ENCODE peak calls at places on chromosomes 3 and 15, in four cellular contexts. J is CD4-positive, CD25-positive, alpha-beta regulatory T cell; S is mesendoderm; P is left ventricle myocardium inferior. I is an unnamed sample. For H3K4me1, the result is how much of the 10 kb centered on the place peaks cover.

GRCh38 chr3:59772416-59773408 is 722.9 kb upstream of the CFAP20DC start:
- DNase-seq in J (peak), S (no peak), P (no peak), I (no peak)

GRCh38 chr3:184360834-184361531 is 422 bp downstream of the CLCN2 start:
- DNase-seq in J (no peak), S (no peak), P (no peak), I (no peak)

GRCh38 chr3:129793356-129793755 is 100.2 kb downstream of the TMCC1 start:
- DNase-seq in J (no peak), S (no peak), P (no peak), I (no peak)

GRCh38 chr3:189531271-189531670 is 99.9 kb upstream of the TP63 start:
- DNase-seq in J (no peak), S (no peak), P (no peak), I (no peak)

GRCh38 chr3:77815467-77815866 is 775.6 kb downstream of the ROBO2 start:
- DNase-seq in J (no peak), S (peak), P (no peak), I (no peak)

GRCh38 chr3:4838621-4839022 is 140.6 kb upstream of the BHLHE40 start:
- DNase-seq in J (no peak), S (no peak), P (no peak), I (no peak)

GRCh38 chr3:128360705-128361271 is 105.9 kb downstream of the DNAJB8 start:
- DNase-seq in J (no peak), S (no peak), P (no peak), I (no peak)

GRCh38 chr3:31219131-31219843 is 313.4 kb upstream of the STT3B start:
- DNase-seq in J (no peak), S (no peak), P (no peak), I (no peak)

GRCh38 chr3:189621948-189622603 is 9.1 kb upstream of the TP63 start:
- DNase-seq in J (no peak), S (no peak), P (no peak), I (no peak)

GRCh38 chr3:55813268-55814097 is 326.4 kb upstream of the WNT5A start:
- DNase-seq in J (no peak), S (no peak), P (no peak), I (no peak)

GRCh38 chr3:196073188-196073838 is 8.6 kb downstream of the TFRC start:
- DNase-seq in J (peak), S (peak), P (peak), I (no peak)

GRCh38 chr3:38989932-38990510 is 61.7 kb downstream of the SCN11A start:
- DNase-seq in J (no peak), S (peak), P (no peak), I (no peak)
- H3K4me1 ChIP-seq in J (under half), S (under half), P (under half), I (under half)

GRCh38 chr3:188031106-188031505 is 122.9 kb upstream of the LPP start:
- DNase-seq in J (no peak), S (no peak), P (no peak), I (no peak)

GRCh38 chr3:188036375-188036985 is 117.5 kb upstream of the LPP start:
- DNase-seq in J (no peak), S (no peak), P (no peak), I (no peak)

GRCh38 chr3:188037965-188038581 is 115.9 kb upstream of the LPP start:
- DNase-seq in J (no peak), S (no peak), P (no peak), I (no peak)

GRCh38 chr3:188037116-188037718 is 116.7 kb upstream of the LPP start:
- DNase-seq in J (no peak), S (peak), P (no peak), I (no peak)

GRCh38 chr3:188034989-188035388 is 119.0 kb upstream of the LPP start:
- DNase-seq in J (no peak), S (no peak), P (no peak), I (no peak)
- H3K4me1 ChIP-seq in J (under half), S (under half), P (under half), I (under half)

DNA sequence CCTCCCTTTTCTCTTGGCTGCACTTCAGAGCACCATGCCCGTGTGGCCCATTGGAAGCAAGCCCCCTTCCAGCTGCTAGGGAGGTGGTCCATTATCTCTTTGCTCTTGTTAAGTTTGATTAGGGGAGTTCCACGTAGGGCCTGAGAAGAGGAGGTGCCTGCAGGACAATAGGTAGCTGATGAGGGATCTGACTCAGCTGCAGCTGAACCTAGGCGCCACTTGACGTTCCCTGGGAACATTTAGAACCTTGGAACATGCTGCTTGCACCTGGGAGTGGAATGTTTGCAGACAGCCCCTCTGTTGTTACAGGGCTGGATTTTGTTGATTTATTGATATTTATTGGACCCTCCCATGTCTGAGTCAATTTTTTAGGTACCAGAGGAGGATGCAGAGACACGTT is 4.7 kb downstream of the SMAD3 start:
- DNase-seq in J (no peak), S (peak), P (no peak), I (no peak)
- H3K4me1 ChIP-seq in J (half or more), S (under half), P (half or more), I (under half)

GRCh38 chr3:71243230-71243629 is 340.3 kb downstream of the FOXP1 start:
- DNase-seq in J (no peak), S (no peak), P (no peak), I (no peak)
- H3K4me1 ChIP-seq in J (under half), S (under half), P (half or more), I (under half)

DNA sequence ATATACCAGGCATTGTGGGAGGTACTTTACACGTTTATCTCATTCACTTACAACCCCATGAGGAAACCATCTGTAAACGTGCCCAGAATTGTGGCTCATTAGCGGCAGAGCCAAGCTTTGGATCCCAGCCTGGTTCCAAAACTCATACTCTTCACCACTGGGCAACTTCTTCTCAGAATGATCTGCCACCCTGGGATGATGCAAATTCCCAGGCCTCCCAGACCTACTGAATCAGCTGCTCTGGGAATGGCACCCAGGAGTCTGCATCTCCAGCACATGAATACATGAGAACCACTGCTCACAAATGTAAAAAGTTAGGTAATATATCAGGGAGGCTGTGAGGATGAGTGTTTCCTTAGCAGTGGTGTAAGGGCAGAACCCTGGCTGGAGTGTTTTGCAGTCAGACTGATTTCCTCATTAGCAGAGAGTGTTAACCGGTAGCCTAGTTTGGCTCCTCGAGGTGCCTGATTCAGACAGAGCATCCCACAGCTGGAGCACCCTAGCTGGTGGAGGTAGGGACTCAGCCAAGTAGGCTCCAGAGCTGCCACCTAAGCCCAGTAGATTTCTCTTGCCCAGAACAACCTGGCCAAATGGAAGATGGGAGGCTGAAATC is 94.2 kb downstream of the LIPC start:
- DNase-seq in J (no peak), S (no peak), P (no peak), I (no peak)
- H3K4me1 ChIP-seq in J (under half), S (under half), P (half or more), I (half or more)

GRCh38 chr15:38746211-38746610 is 181.6 kb upstream of the RASGRP1 start:
- DNase-seq in J (no peak), S (no peak), P (no peak), I (no peak)
- H3K4me1 ChIP-seq in J (under half), S (under half), P (under half), I (under half)